ENCODE peak calls at places on chromosomes 1 and 21, in nine cellular contexts. C, B, M, G, Y, E, I, L and F are unnamed samples.
A peak's percentile ranks its signal among the peaks of the same experiment; 100 is the strongest.

GRCh38 chr1:150813028-150813707 is 5.1 kb upstream of the CTSK start:
- DNase-seq in E (peak; percentile 87), I (peak; percentile 66), B (peak; percentile 68), C (peak; percentile 81), M (peak; percentile 12), G (no peak), L (peak; percentile 72), Y (peak; percentile 77), F (peak; percentile 37)

GRCh38 chr1:19123837-19124236 is 86.2 kb downstream of the UBR4 start:
- DNase-seq in G (no peak), E (no peak), L (no peak), Y (no peak), B (no peak), I (no peak), C (peak; percentile 41), M (no peak), F (no peak)

GRCh38 chr1:215474940-215475339 is 92.2 kb upstream of the KCTD3 start:
- DNase-seq in G (no peak), C (no peak), E (no peak), Y (peak; percentile 12), I (no peak), L (no peak), M (no peak), B (no peak), F (no peak)

GRCh38 chr1:221217029-221217428 is 337.8 kb downstream of the HLX start:
- DNase-seq in E (no peak), L (no peak), C (peak; percentile 7), Y (no peak), I (no peak), B (no peak), M (no peak), G (no peak), F (no peak)

GRCh38 chr1:78142731-78143130 is 97.0 kb downstream of the GIPC2 start:
- DNase-seq in B (no peak), Y (no peak), L (no peak), C (no peak), M (no peak), G (no peak), I (no peak), E (no peak), F (no peak)

GRCh38 chr1:226984521-226985238 is 44.6 kb downstream of the COQ8A start:
- DNase-seq in Y (no peak), C (no peak), I (no peak), L (peak; percentile 29), G (no peak), E (peak; percentile 81), M (no peak), B (no peak), F (no peak)

GRCh38 chr1:36856126-36856525 is 178.2 kb downstream of the GRIK3 start:
- DNase-seq in G (no peak), E (no peak), C (no peak), M (no peak), L (no peak), B (no peak), Y (no peak), I (no peak), F (no peak)

GRCh38 chr1:12052008-12052573 is 11.0 kb upstream of the TNFRSF8 start:
- DNase-seq in M (peak; percentile 50), I (peak; percentile 76), G (no peak), E (no peak), B (peak; percentile 76), Y (peak; percentile 88), C (peak; percentile 85), L (no peak), F (peak; percentile 47)

GRCh38 chr1:210447456-210448057 is 118.9 kb downstream of the HHAT start:
- DNase-seq in I (no peak), Y (no peak), L (no peak), G (no peak), M (no peak), C (no peak), E (no peak), B (no peak), F (no peak)

GRCh38 chr21:27033467-27033866 is 66.6 kb upstream of the ADAMTS5 start:
- DNase-seq in M (no peak), I (no peak), B (no peak), Y (no peak), C (no peak), E (no peak), L (no peak), G (no peak), F (no peak)

GRCh38 chr1:174157157-174157806 is 2.0 kb upstream of the RABGAP1L start:
- DNase-seq in M (no peak), E (no peak), C (no peak), Y (no peak), B (no peak), L (no peak), I (no peak), G (no peak), F (peak; percentile 16)

GRCh38 chr21:39014751-39015150 is 168.5 kb downstream of the PSMG1 start:
- DNase-seq in E (no peak), I (no peak), C (peak; percentile 96), Y (peak; percentile 97), M (no peak), G (peak; percentile 89), L (no peak), B (peak; percentile 97), F (peak; percentile 95)

GRCh38 chr1:115112496-115113375 is 23.4 kb upstream of the TSPAN2 start:
- DNase-seq in G (no peak), C (peak; percentile 33), B (peak; percentile 18), I (no peak), L (peak; percentile 46), E (no peak), Y (no peak), M (no peak), F (no peak)

GRCh38 chr1:103171041-103171590 is 62.8 kb upstream of the COL11A1 start:
- DNase-seq in E (no peak), B (no peak), Y (peak; percentile 7), C (peak; percentile 1), L (no peak), G (no peak), M (no peak), I (no peak), F (no peak)

DNA sequence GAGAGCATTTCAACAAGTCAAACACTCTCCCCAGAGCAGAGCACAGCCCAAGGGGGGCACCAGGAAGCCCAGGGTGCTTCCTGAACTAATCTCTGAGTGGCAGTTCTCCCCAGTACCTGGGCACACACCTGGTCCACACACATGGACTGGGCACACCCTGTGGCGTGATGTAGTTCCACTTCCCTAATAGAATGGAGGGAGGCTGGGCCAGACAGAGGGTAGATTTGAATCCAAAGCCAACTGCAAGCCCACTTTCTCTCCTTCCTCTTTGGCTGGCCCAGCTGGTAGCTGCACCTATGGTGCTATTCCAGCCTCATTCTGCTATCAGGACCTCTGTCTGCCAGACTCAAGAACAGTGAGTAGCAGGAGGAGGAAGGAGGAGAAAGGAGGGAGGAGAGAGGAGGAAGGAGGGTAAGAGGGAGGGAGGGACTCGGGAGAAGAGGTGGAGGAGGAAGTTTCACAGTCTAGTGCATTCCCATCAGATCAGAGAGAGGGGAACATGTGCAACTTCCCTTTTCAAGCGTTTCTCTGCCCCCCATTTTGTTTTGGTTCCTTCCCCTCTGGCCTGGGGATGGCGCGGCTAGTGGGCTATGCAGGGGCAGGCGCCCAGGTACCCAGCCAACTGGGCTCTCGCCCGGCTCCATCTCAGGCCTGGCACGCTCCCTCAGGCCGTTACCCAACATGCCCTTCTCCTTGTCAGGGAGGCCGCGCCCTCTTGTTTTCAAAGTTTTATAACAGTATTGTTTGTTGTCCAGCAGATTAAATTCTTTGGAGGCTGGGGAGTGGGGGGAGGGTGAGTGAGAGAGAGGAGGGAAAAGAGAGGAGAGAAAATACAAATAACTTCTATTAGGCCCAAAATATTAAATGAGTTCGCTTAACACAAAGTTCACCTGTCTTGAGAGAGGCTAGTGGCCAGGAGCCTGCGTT is 55.8 kb downstream of the CD46 start:
- DNase-seq in C (no peak), M (no peak), Y (no peak), G (no peak), B (no peak), E (no peak), I (peak; percentile 34), L (peak; percentile 65), F (no peak)
- H3K4me3 ChIP-seq in C (no peak overlapping the region), M (no peak overlapping the region), Y (no peak overlapping the region), G (no peak overlapping the region), B (no peak overlapping the region), E (no peak overlapping the region), I (no peak overlapping the region), L (no peak overlapping the region), F (no peak overlapping the region)

GRCh38 chr1:9128520-9129371 is at the start of gene GPR157:
- DNase-seq in C (peak; percentile 89), G (no peak), M (peak; percentile 37), I (peak; percentile 80), E (peak; percentile 97), L (peak; percentile 88), B (peak; percentile 64), Y (peak; percentile 77), F (no peak)
- TF ChIP-seq CTCF in C (no peak), G (peak; percentile 21), M (no peak), I (peak; percentile 18), E (no peak), L (no peak), B (peak; percentile 10), Y (no peak), F (no peak)

GRCh38 chr1:32181563-32181962 is 2.1 kb downstream of the TXLNA start:
- DNase-seq in B (no peak), L (no peak), G (no peak), E (no peak), C (no peak), M (no peak), I (no peak), Y (no peak), F (no peak)
- H3K4me3 ChIP-seq in B (peak overlapping the region; percentile 73), L (no peak overlapping the region), G (peak overlapping the region; percentile 71), E (no peak overlapping the region), C (peak overlapping the region; percentile 67), M (no peak overlapping the region), I (peak overlapping the region; percentile 81), Y (peak overlapping the region; percentile 64), F (peak overlapping the region; percentile 68)

DNA sequence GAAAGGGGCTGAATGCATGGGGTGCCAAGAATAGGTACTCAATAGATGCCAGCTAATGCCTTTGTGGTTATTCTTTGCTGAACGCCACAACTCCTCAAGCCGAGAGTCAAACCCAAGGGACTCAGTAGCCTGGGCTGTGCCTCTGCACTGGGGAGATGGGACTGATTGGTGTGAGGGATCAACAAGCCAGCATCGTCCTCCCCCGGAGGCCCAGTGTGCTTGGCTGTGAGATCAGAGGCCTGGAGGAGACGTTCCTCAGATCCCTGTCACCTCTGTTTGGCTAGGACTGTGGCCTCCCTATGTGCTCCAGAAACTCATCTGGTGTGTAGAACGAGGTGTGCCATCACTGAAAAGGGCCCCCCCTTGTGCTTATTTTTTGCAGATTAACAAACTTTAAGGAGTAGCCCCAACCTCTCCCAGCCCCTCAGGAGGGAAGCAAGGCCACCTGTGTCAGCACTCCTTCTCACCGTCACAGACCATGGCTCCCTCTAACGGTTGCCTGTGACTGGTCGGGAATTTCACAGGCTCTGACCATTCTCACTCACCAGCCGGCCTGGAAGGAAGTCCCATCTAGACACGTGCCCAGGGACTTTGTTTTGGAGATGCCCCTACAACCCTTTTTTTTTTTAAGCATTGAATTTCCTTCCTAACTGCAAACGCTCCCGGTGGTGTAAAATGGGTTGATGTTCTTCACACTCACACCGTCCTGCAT is 194.0 kb upstream of the VAMP3 start:
- DNase-seq in E (no peak), L (no peak), M (no peak), Y (no peak), B (peak; percentile 15), G (no peak), I (no peak), C (peak; percentile 14), F (no peak)
- TF ChIP-seq CTCF in E (no peak), L (no peak), M (no peak), Y (peak; percentile 23), B (peak; percentile 52), G (peak; percentile 62), I (peak; percentile 12), C (peak; percentile 26), F (peak; percentile 40)

GRCh38 chr1:1628656-1629429 is 3.1 kb upstream of the MMP23B start:
- DNase-seq in Y (no peak), M (no peak), G (no peak), B (no peak), L (no peak), E (peak; percentile 86), I (no peak), C (no peak), F (no peak)
- H3K4me3 ChIP-seq in Y (no peak overlapping the region), M (no peak overlapping the region), G (no peak overlapping the region), B (no peak overlapping the region), L (no peak overlapping the region), E (no peak overlapping the region), I (no peak overlapping the region), C (no peak overlapping the region), F (no peak overlapping the region)